ENCODE peak calls at places on chromosomes 1 and 21, in seven cellular contexts. J is stimulated activated CD4-positive, alpha-beta T cell treated with anti-CD3 and anti-CD28 coated beads, Interleukin-2, amount 100 ng/mL, for 48 hours; K is nephron progenitor cell; O is AG09309; V is SW480; P is GF-D8; Q is B cell. I is an unnamed sample.

GRCh38 chr1:87644500-87645245 is 316.0 kb downstream of the LMO4 start:
- DNase-seq in V (peak), O (peak), P (no peak), J (no peak), Q (no peak), K (no peak), I (no peak)

GRCh38 chr1:179951383-179952144 is 3.0 kb upstream of the CEP350 start:
- DNase-seq in O (no peak), P (no peak), J (no peak), Q (no peak), K (no peak), V (no peak), I (no peak)

GRCh38 chr1:6601049-6601864 is 1.4 kb downstream of the KLHL21 start:
- DNase-seq in P (peak), J (peak), V (peak), O (peak), K (peak), Q (peak), I (peak)

GRCh38 chr1:248670003-248670402 is 14.7 kb upstream of the OR2T27 start:
- DNase-seq in Q (no peak), P (no peak), O (no peak), K (no peak), J (no peak), V (no peak), I (no peak)

GRCh38 chr21:26405735-26406361 is 167.2 kb downstream of the CYYR1 start:
- DNase-seq in V (peak), J (peak), O (peak), K (peak), Q (no peak), P (no peak), I (peak)

GRCh38 chr1:54500030-54500389 is 48.0 kb upstream of the ACOT11 start:
- DNase-seq in O (no peak), V (no peak), J (no peak), K (no peak), P (no peak), Q (no peak), I (no peak)

GRCh38 chr1:204929487-204930185 is 59.0 kb downstream of the NFASC start:
- DNase-seq in V (no peak), J (no peak), P (no peak), O (no peak), Q (no peak), K (no peak), I (peak)

GRCh38 chr1:9675393-9675792 is 23.9 kb downstream of the PIK3CD start:
- DNase-seq in P (no peak), K (no peak), J (no peak), Q (no peak), V (no peak), O (no peak), I (no peak)

GRCh38 chr1:218377143-218377660 is 32.1 kb downstream of the TGFB2 start:
- DNase-seq in Q (peak), V (peak), P (no peak), K (no peak), J (peak), O (peak), I (no peak)

GRCh38 chr1:16120411-16120810 is 35.5 kb downstream of the EPHA2 start:
- DNase-seq in P (no peak), Q (no peak), V (no peak), J (no peak), K (no peak), O (no peak), I (no peak)

I was measured in vagina.